ENCODE peak calls at places on chromosome 7, in six cellular contexts. One of them, this sample, is unnamed. For H3K36me3, the result is how much of the 10 kb centered on the place peaks cover.

GRCh38 chr7:16791895-16792294 is 12.9 kb downstream of the AGR2 start:
- DNase-seq in trophoblast cell: peak
- DNase-seq in IMR-90: no peak
- DNase-seq in H1: no peak
- DNase-seq in mesendoderm: no peak
- DNase-seq in mesenchymal stem cell: no peak
- DNase-seq in this sample: no peak

GRCh38 chr7:16528520-16528919 is 1.9 kb downstream of the LRRC72 start:
- DNase-seq in trophoblast cell: no peak
- DNase-seq in IMR-90: peak
- DNase-seq in H1: no peak
- DNase-seq in mesendoderm: no peak
- DNase-seq in mesenchymal stem cell: no peak
- DNase-seq in this sample: no peak

GRCh38 chr7:45125193-45125904 is 13.9 kb upstream of the TBRG4 start:
- DNase-seq in trophoblast cell: no peak
- DNase-seq in IMR-90: no peak
- DNase-seq in H1: no peak
- DNase-seq in mesendoderm: no peak
- DNase-seq in mesenchymal stem cell: no peak
- DNase-seq in this sample: no peak

GRCh38 chr7:131970602-131971001 is 414.2 kb upstream of the PODXL start:
- DNase-seq in trophoblast cell: no peak
- DNase-seq in IMR-90: no peak
- DNase-seq in H1: no peak
- DNase-seq in mesendoderm: no peak
- DNase-seq in mesenchymal stem cell: no peak
- DNase-seq in this sample: no peak

GRCh38 chr7:108455524-108455832 is 758 bp downstream of the NRCAM start:
- DNase-seq in trophoblast cell: no peak
- DNase-seq in IMR-90: no peak
- DNase-seq in H1: no peak
- DNase-seq in mesendoderm: no peak
- DNase-seq in mesenchymal stem cell: no peak
- DNase-seq in this sample: no peak

GRCh38 chr7:27180431-27181175 is 4.4 kb downstream of the HOXA11 start:
- DNase-seq in trophoblast cell: no peak
- DNase-seq in IMR-90: no peak
- DNase-seq in H1: peak
- DNase-seq in mesendoderm: no peak
- DNase-seq in mesenchymal stem cell: no peak
- DNase-seq in this sample: no peak

GRCh38 chr7:92255308-92255707 is 9.5 kb downstream of the ANKIB1 start:
- DNase-seq in trophoblast cell: peak
- DNase-seq in IMR-90: peak
- DNase-seq in H1: no peak
- DNase-seq in mesendoderm: peak
- DNase-seq in mesenchymal stem cell: peak
- DNase-seq in this sample: no peak

GRCh38 chr7:35727571-35727970 is 32.6 kb upstream of the HERPUD2 start:
- DNase-seq in trophoblast cell: no peak
- DNase-seq in IMR-90: no peak
- DNase-seq in H1: no peak
- DNase-seq in mesendoderm: no peak
- DNase-seq in mesenchymal stem cell: peak
- DNase-seq in this sample: no peak

GRCh38 chr7:113907617-113908016 is 11.2 kb downstream of the PPP1R3A start:
- DNase-seq in trophoblast cell: no peak
- DNase-seq in IMR-90: no peak
- DNase-seq in H1: no peak
- DNase-seq in mesendoderm: no peak
- DNase-seq in mesenchymal stem cell: no peak
- DNase-seq in this sample: no peak

GRCh38 chr7:82435769-82436168 is 7.8 kb downstream of the CACNA2D1 start:
- DNase-seq in trophoblast cell: no peak
- DNase-seq in IMR-90: no peak
- DNase-seq in H1: no peak
- DNase-seq in mesendoderm: no peak
- DNase-seq in mesenchymal stem cell: no peak
- DNase-seq in this sample: no peak

GRCh38 chr7:89837515-89837914 is 316.8 kb upstream of the STEAP1 start:
- DNase-seq in trophoblast cell: no peak
- DNase-seq in IMR-90: no peak
- DNase-seq in H1: no peak
- DNase-seq in mesendoderm: peak
- DNase-seq in mesenchymal stem cell: no peak
- DNase-seq in this sample: peak

GRCh38 chr7:90910136-90910535 is 314.0 kb downstream of the CDK14 start:
- DNase-seq in trophoblast cell: no peak
- DNase-seq in IMR-90: peak
- DNase-seq in H1: no peak
- DNase-seq in mesendoderm: no peak
- DNase-seq in mesenchymal stem cell: no peak
- DNase-seq in this sample: no peak

GRCh38 chr7:32890553-32891045 is 961 bp downstream of the KBTBD2 start:
- DNase-seq in trophoblast cell: peak
- DNase-seq in IMR-90: peak
- DNase-seq in H1: no peak
- DNase-seq in mesendoderm: peak
- DNase-seq in mesenchymal stem cell: peak
- DNase-seq in this sample: no peak

GRCh38 chr7:148142660-148143248 is 447.8 kb upstream of the C7orf33 start:
- DNase-seq in trophoblast cell: peak
- DNase-seq in IMR-90: peak
- DNase-seq in H1: no peak
- DNase-seq in mesendoderm: peak
- DNase-seq in mesenchymal stem cell: peak
- DNase-seq in this sample: peak

GRCh38 chr7:151242181-151243044 is 6.1 kb downstream of the SMARCD3 start:
- DNase-seq in trophoblast cell: no peak
- DNase-seq in IMR-90: no peak
- DNase-seq in H1: no peak
- DNase-seq in mesendoderm: no peak
- DNase-seq in mesenchymal stem cell: no peak
- DNase-seq in this sample: no peak

GRCh38 chr7:133135451-133135850 is 53.6 kb upstream of the CHCHD3 start:
- DNase-seq in trophoblast cell: peak
- DNase-seq in IMR-90: peak
- DNase-seq in H1: no peak
- DNase-seq in mesendoderm: no peak
- DNase-seq in mesenchymal stem cell: no peak
- DNase-seq in this sample: no peak

GRCh38 chr7:96244244-96244991 is 77.5 kb downstream of the SLC25A13 start:
- DNase-seq in trophoblast cell: no peak
- DNase-seq in IMR-90: no peak
- DNase-seq in H1: no peak
- DNase-seq in mesendoderm: no peak
- DNase-seq in mesenchymal stem cell: no peak
- DNase-seq in this sample: no peak

GRCh38 chr7:136293841-136294391 is 316.8 kb upstream of the MTPN start:
- DNase-seq in trophoblast cell: no peak
- DNase-seq in IMR-90: no peak
- DNase-seq in H1: no peak
- DNase-seq in mesendoderm: peak
- DNase-seq in mesenchymal stem cell: no peak
- DNase-seq in this sample: no peak

GRCh38 chr7:138666385-138666784 is 34.8 kb downstream of the SVOPL start:
- DNase-seq in trophoblast cell: no peak
- DNase-seq in IMR-90: no peak
- DNase-seq in H1: no peak
- DNase-seq in mesendoderm: peak
- DNase-seq in mesenchymal stem cell: no peak
- DNase-seq in this sample: no peak

GRCh38 chr7:77415474-77415821 is 701 bp downstream of the GSAP start:
- DNase-seq in trophoblast cell: peak
- DNase-seq in IMR-90: no peak
- DNase-seq in H1: peak
- DNase-seq in mesendoderm: no peak
- DNase-seq in mesenchymal stem cell: no peak
- DNase-seq in this sample: no peak

GRCh38 chr7:97001656-97002554 is 3.4 kb upstream of the DLX6 start:
- DNase-seq in trophoblast cell: peak
- DNase-seq in IMR-90: no peak
- DNase-seq in H1: peak
- DNase-seq in mesendoderm: peak
- DNase-seq in mesenchymal stem cell: no peak
- DNase-seq in this sample: peak

DNA sequence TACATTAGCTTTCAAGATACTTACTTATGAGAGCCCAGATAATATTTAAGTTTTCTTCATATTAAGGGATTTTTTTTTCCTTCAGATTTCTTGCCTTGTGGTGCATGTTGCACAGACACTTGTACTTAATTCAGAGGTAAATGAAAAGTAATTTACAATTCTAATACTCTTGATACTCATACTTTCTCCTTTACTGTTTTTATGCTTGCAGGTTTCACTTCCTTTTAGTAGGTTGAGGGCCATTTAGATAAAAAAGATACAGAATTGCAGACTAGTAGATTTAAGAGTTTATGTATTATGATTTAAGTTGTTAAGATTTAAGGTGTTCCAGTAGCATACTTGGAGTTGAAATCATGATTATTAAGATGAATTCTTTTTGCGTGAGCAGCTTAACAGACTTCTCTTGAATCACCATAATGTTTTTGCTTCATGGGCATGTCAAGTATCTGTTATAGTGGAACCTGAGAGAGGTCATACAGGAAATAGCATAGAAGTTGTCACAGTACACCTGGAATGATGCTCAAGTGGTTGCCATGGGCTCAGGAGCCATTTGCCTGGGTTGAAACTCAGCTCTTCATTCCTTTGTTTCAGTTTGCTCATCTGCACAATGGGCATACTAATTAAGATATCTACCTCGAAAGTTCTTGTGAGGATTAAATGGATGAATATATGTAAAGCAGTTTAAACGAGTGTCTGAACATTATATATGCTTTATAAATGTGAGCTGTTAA is 174.8 kb upstream of the PRPS1L1 start:
- DNase-seq in trophoblast cell: no peak
- DNase-seq in IMR-90: no peak
- DNase-seq in H1: no peak
- DNase-seq in mesendoderm: no peak
- DNase-seq in mesenchymal stem cell: no peak
- DNase-seq in this sample: no peak
- H3K27ac ChIP-seq in trophoblast cell: no peak
- H3K27ac ChIP-seq in IMR-90: no peak
- H3K27ac ChIP-seq in H1: no peak
- H3K27ac ChIP-seq in mesendoderm: no peak
- H3K27ac ChIP-seq in mesenchymal stem cell: no peak
- H3K27ac ChIP-seq in this sample: no peak

DNA sequence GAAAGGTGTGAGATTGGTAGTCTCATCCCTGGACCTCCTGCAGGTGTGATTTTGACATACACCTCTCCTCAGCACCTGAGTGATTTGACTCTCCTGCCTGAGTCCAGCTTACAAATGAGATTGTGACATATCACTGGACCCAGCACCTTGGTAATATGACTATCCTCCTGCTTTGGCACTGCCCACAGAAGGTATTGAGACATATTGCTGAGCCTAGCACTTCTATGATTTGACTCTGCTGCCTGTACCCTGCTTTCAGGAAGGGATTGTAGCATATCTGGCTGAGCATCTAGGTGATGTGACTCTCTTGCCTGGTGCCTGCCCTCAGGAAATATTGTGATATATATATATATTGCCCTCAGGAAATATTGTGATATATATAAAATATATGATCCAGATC is 43.5 kb upstream of the ZNF680 start:
- DNase-seq in trophoblast cell: no peak
- DNase-seq in IMR-90: no peak
- DNase-seq in H1: no peak
- DNase-seq in mesendoderm: no peak
- DNase-seq in mesenchymal stem cell: no peak
- DNase-seq in this sample: no peak
- H3K23ac ChIP-seq in trophoblast cell: no peak
- H3K23ac ChIP-seq in IMR-90: no peak
- H3K23ac ChIP-seq in H1: no peak
- H3K23ac ChIP-seq in mesendoderm: no peak
- H3K23ac ChIP-seq in mesenchymal stem cell: no peak
- H3K23ac ChIP-seq in this sample: no peak

GRCh38 chr7:6148724-6149360 is 117.7 kb downstream of the ANKRD61 start:
- DNase-seq in trophoblast cell: no peak
- DNase-seq in IMR-90: no peak
- DNase-seq in H1: no peak
- DNase-seq in mesendoderm: no peak
- DNase-seq in mesenchymal stem cell: no peak
- DNase-seq in this sample: no peak

GRCh38 chr7:6153646-6154541 is 118.5 kb downstream of the CYTH3 start:
- DNase-seq in trophoblast cell: no peak
- DNase-seq in IMR-90: no peak
- DNase-seq in H1: no peak
- DNase-seq in mesendoderm: no peak
- DNase-seq in mesenchymal stem cell: no peak
- DNase-seq in this sample: no peak

GRCh38 chr7:6149996-6150395 is 118.8 kb downstream of the ANKRD61 start:
- DNase-seq in trophoblast cell: no peak
- DNase-seq in IMR-90: no peak
- DNase-seq in H1: no peak
- DNase-seq in mesendoderm: no peak
- DNase-seq in mesenchymal stem cell: no peak
- DNase-seq in this sample: no peak

GRCh38 chr7:6154542-6155404 is 117.7 kb downstream of the CYTH3 start:
- DNase-seq in trophoblast cell: no peak
- DNase-seq in IMR-90: no peak
- DNase-seq in H1: no peak
- DNase-seq in mesendoderm: no peak
- DNase-seq in mesenchymal stem cell: no peak
- DNase-seq in this sample: no peak

DNA sequence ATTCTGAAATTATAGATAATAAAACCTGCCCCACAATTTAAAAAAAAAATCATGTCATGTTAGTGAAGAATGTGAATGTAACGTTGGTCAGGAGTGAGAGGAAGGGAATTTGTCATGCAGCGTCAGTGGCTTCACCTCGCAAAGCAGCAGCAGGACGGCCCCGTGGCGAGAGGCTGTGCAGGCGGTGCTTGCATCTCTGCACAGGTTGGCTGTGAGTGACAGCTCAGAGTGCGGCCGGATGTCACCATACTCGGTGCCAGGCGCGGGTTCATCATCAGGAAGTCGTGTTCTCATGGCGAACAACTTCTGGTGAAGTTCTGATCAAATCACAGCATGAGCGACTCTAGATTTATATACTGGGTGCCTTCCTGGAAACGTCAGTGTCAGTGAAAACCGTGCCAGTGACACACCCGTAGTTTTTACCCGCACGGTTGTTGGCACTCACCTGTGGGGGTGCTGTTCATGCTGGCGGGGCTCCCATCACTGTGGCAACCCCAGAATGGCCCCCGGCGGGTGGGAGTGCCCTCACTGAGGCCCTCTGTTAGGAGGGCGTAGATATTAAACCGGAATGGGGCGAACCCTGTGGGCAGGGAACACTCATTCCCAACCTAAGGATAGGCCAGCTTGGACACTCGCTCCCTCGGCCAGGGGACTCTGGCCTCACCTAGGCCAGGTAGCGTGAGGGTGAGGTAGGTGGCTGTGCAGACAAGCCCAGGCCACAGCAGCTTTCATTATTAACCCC is 120.3 kb downstream of the CYTH3 start:
- DNase-seq in trophoblast cell: no peak
- DNase-seq in IMR-90: no peak
- DNase-seq in H1: no peak
- DNase-seq in mesendoderm: no peak
- DNase-seq in mesenchymal stem cell: no peak
- DNase-seq in this sample: no peak
- H3K36me3 ChIP-seq in trophoblast cell: half or more
- H3K36me3 ChIP-seq in IMR-90: half or more
- H3K36me3 ChIP-seq in H1: half or more
- H3K36me3 ChIP-seq in mesendoderm: under half
- H3K36me3 ChIP-seq in mesenchymal stem cell: half or more
- H3K36me3 ChIP-seq in this sample: half or more

GRCh38 chr7:2734084-2734601 is 46.1 kb downstream of the AMZ1 start:
- DNase-seq in trophoblast cell: no peak
- DNase-seq in IMR-90: no peak
- DNase-seq in H1: peak
- DNase-seq in mesendoderm: no peak
- DNase-seq in mesenchymal stem cell: no peak
- DNase-seq in this sample: no peak
- H3K27ac ChIP-seq in trophoblast cell: peak
- H3K27ac ChIP-seq in IMR-90: no peak
- H3K27ac ChIP-seq in H1: no peak
- H3K27ac ChIP-seq in mesendoderm: no peak
- H3K27ac ChIP-seq in mesenchymal stem cell: no peak
- H3K27ac ChIP-seq in this sample: no peak

This sample was measured in neuronal stem cell.